ENCODE peak calls at places on chromosomes 6 and 20, in four cellular contexts. One of them, this sample, is unnamed.
A peak's percentile ranks its signal among the peaks of the same experiment; 100 is the strongest.

GRCh38 chr6:83592770-83593394 is 80.5 kb downstream of the PRSS35 start:
- DNase-seq in activated naive CD8-positive, alpha-beta T cell treated with anti-CD3 and anti-CD28 coated beads, Interleukin-2, amount 50 U/mL, for 24 hours: no peak
- DNase-seq in activated T-cell treated with anti-CD3 and anti-CD28 coated beads, Interleukin-2, amount 50 U/mL, for 48 hours: no peak
- DNase-seq in SHP77: peak; percentile 8
- DNase-seq in this sample: no peak

GRCh38 chr20:9903048-9903651 is 64.3 kb upstream of the PAK5 start:
- DNase-seq in SHP77: no peak
- DNase-seq in activated naive CD8-positive, alpha-beta T cell treated with anti-CD3 and anti-CD28 coated beads, Interleukin-2, amount 50 U/mL, for 24 hours: no peak
- DNase-seq in activated T-cell treated with anti-CD3 and anti-CD28 coated beads, Interleukin-2, amount 50 U/mL, for 48 hours: no peak
- DNase-seq in this sample: no peak

GRCh38 chr6:7080311-7080710 is 27.4 kb upstream of the RREB1 start:
- DNase-seq in activated T-cell treated with anti-CD3 and anti-CD28 coated beads, Interleukin-2, amount 50 U/mL, for 48 hours: no peak
- DNase-seq in SHP77: no peak
- DNase-seq in activated naive CD8-positive, alpha-beta T cell treated with anti-CD3 and anti-CD28 coated beads, Interleukin-2, amount 50 U/mL, for 24 hours: no peak
- DNase-seq in this sample: no peak

GRCh38 chr20:5085380-5085779 is 34.4 kb downstream of the PCNA start:
- DNase-seq in activated naive CD8-positive, alpha-beta T cell treated with anti-CD3 and anti-CD28 coated beads, Interleukin-2, amount 50 U/mL, for 24 hours: no peak
- DNase-seq in SHP77: no peak
- DNase-seq in activated T-cell treated with anti-CD3 and anti-CD28 coated beads, Interleukin-2, amount 50 U/mL, for 48 hours: no peak
- DNase-seq in this sample: no peak

GRCh38 chr6:157556671-157557430 is 175.9 kb downstream of the ZDHHC14 start:
- DNase-seq in SHP77: peak; percentile 89
- DNase-seq in activated naive CD8-positive, alpha-beta T cell treated with anti-CD3 and anti-CD28 coated beads, Interleukin-2, amount 50 U/mL, for 24 hours: no peak
- DNase-seq in activated T-cell treated with anti-CD3 and anti-CD28 coated beads, Interleukin-2, amount 50 U/mL, for 48 hours: no peak
- DNase-seq in this sample: no peak

GRCh38 chr20:50794846-50795634 is at the start of gene BCAS4:
- DNase-seq in SHP77: peak; percentile 76
- DNase-seq in activated T-cell treated with anti-CD3 and anti-CD28 coated beads, Interleukin-2, amount 50 U/mL, for 48 hours: peak; percentile 89
- DNase-seq in activated naive CD8-positive, alpha-beta T cell treated with anti-CD3 and anti-CD28 coated beads, Interleukin-2, amount 50 U/mL, for 24 hours: peak; percentile 87
- DNase-seq in this sample: peak; percentile 83

GRCh38 chr6:131946992-131947955 is 3.9 kb downstream of the CCN2 start:
- DNase-seq in activated naive CD8-positive, alpha-beta T cell treated with anti-CD3 and anti-CD28 coated beads, Interleukin-2, amount 50 U/mL, for 24 hours: no peak
- DNase-seq in activated T-cell treated with anti-CD3 and anti-CD28 coated beads, Interleukin-2, amount 50 U/mL, for 48 hours: no peak
- DNase-seq in SHP77: no peak
- DNase-seq in this sample: no peak

GRCh38 chr20:32982617-32983458 is 21.4 kb downstream of the SUN5 start:
- DNase-seq in SHP77: peak; percentile 36
- DNase-seq in activated T-cell treated with anti-CD3 and anti-CD28 coated beads, Interleukin-2, amount 50 U/mL, for 48 hours: no peak
- DNase-seq in activated naive CD8-positive, alpha-beta T cell treated with anti-CD3 and anti-CD28 coated beads, Interleukin-2, amount 50 U/mL, for 24 hours: no peak
- DNase-seq in this sample: no peak

GRCh38 chr20:7113577-7114466 is 346.3 kb downstream of the BMP2 start:
- DNase-seq in activated naive CD8-positive, alpha-beta T cell treated with anti-CD3 and anti-CD28 coated beads, Interleukin-2, amount 50 U/mL, for 24 hours: no peak
- DNase-seq in activated T-cell treated with anti-CD3 and anti-CD28 coated beads, Interleukin-2, amount 50 U/mL, for 48 hours: no peak
- DNase-seq in SHP77: peak; percentile 92
- DNase-seq in this sample: no peak

GRCh38 chr20:43444107-43444506 is 13.6 kb upstream of the SRSF6 start:
- DNase-seq in activated naive CD8-positive, alpha-beta T cell treated with anti-CD3 and anti-CD28 coated beads, Interleukin-2, amount 50 U/mL, for 24 hours: no peak
- DNase-seq in activated T-cell treated with anti-CD3 and anti-CD28 coated beads, Interleukin-2, amount 50 U/mL, for 48 hours: no peak
- DNase-seq in SHP77: no peak
- DNase-seq in this sample: no peak

GRCh38 chr20:4112490-4113420 is 97.4 kb upstream of the RNF24 start:
- DNase-seq in SHP77: no peak
- DNase-seq in activated naive CD8-positive, alpha-beta T cell treated with anti-CD3 and anti-CD28 coated beads, Interleukin-2, amount 50 U/mL, for 24 hours: no peak
- DNase-seq in activated T-cell treated with anti-CD3 and anti-CD28 coated beads, Interleukin-2, amount 50 U/mL, for 48 hours: no peak
- DNase-seq in this sample: no peak

GRCh38 chr6:99446076-99446475 is 21.0 kb upstream of the PNISR start:
- DNase-seq in SHP77: no peak
- DNase-seq in activated T-cell treated with anti-CD3 and anti-CD28 coated beads, Interleukin-2, amount 50 U/mL, for 48 hours: no peak
- DNase-seq in activated naive CD8-positive, alpha-beta T cell treated with anti-CD3 and anti-CD28 coated beads, Interleukin-2, amount 50 U/mL, for 24 hours: no peak
- DNase-seq in this sample: no peak

GRCh38 chr6:122657601-122658000 is 47.4 kb downstream of the PKIB start:
- DNase-seq in activated T-cell treated with anti-CD3 and anti-CD28 coated beads, Interleukin-2, amount 50 U/mL, for 48 hours: no peak
- DNase-seq in SHP77: no peak
- DNase-seq in activated naive CD8-positive, alpha-beta T cell treated with anti-CD3 and anti-CD28 coated beads, Interleukin-2, amount 50 U/mL, for 24 hours: no peak
- DNase-seq in this sample: no peak

GRCh38 chr6:52305385-52305784 is 20.8 kb upstream of the MCM3 start:
- DNase-seq in activated naive CD8-positive, alpha-beta T cell treated with anti-CD3 and anti-CD28 coated beads, Interleukin-2, amount 50 U/mL, for 24 hours: no peak
- DNase-seq in activated T-cell treated with anti-CD3 and anti-CD28 coated beads, Interleukin-2, amount 50 U/mL, for 48 hours: no peak
- DNase-seq in SHP77: no peak
- DNase-seq in this sample: no peak

GRCh38 chr20:52493177-52493711 is 301.7 kb upstream of the ZFP64 start:
- DNase-seq in SHP77: peak; percentile 84
- DNase-seq in activated T-cell treated with anti-CD3 and anti-CD28 coated beads, Interleukin-2, amount 50 U/mL, for 48 hours: no peak
- DNase-seq in activated naive CD8-positive, alpha-beta T cell treated with anti-CD3 and anti-CD28 coated beads, Interleukin-2, amount 50 U/mL, for 24 hours: no peak
- DNase-seq in this sample: no peak

GRCh38 chr20:37914672-37915433 is 11.9 kb downstream of the VSTM2L start:
- DNase-seq in activated naive CD8-positive, alpha-beta T cell treated with anti-CD3 and anti-CD28 coated beads, Interleukin-2, amount 50 U/mL, for 24 hours: peak; percentile 22
- DNase-seq in activated T-cell treated with anti-CD3 and anti-CD28 coated beads, Interleukin-2, amount 50 U/mL, for 48 hours: peak; percentile 28
- DNase-seq in SHP77: no peak
- DNase-seq in this sample: no peak

GRCh38 chr6:31057426-31058003 is 47.2 kb downstream of the MUC22 start:
- DNase-seq in SHP77: no peak
- DNase-seq in activated naive CD8-positive, alpha-beta T cell treated with anti-CD3 and anti-CD28 coated beads, Interleukin-2, amount 50 U/mL, for 24 hours: no peak
- DNase-seq in activated T-cell treated with anti-CD3 and anti-CD28 coated beads, Interleukin-2, amount 50 U/mL, for 48 hours: no peak
- DNase-seq in this sample: no peak

GRCh38 chr6:89297695-89298351 is 17.3 kb downstream of the GABRR2 start:
- DNase-seq in SHP77: peak; percentile 85
- DNase-seq in activated naive CD8-positive, alpha-beta T cell treated with anti-CD3 and anti-CD28 coated beads, Interleukin-2, amount 50 U/mL, for 24 hours: peak; percentile 62
- DNase-seq in activated T-cell treated with anti-CD3 and anti-CD28 coated beads, Interleukin-2, amount 50 U/mL, for 48 hours: peak; percentile 77
- DNase-seq in this sample: no peak

GRCh38 chr6:26175428-26176181 is 88.4 kb downstream of the HFE start:
- DNase-seq in activated T-cell treated with anti-CD3 and anti-CD28 coated beads, Interleukin-2, amount 50 U/mL, for 48 hours: peak; percentile 53
- DNase-seq in SHP77: peak; percentile 63
- DNase-seq in activated naive CD8-positive, alpha-beta T cell treated with anti-CD3 and anti-CD28 coated beads, Interleukin-2, amount 50 U/mL, for 24 hours: peak; percentile 41
- DNase-seq in this sample: no peak

GRCh38 chr6:136148051-136148450 is 102.1 kb downstream of the MTFR2 start:
- DNase-seq in activated T-cell treated with anti-CD3 and anti-CD28 coated beads, Interleukin-2, amount 50 U/mL, for 48 hours: no peak
- DNase-seq in SHP77: no peak
- DNase-seq in activated naive CD8-positive, alpha-beta T cell treated with anti-CD3 and anti-CD28 coated beads, Interleukin-2, amount 50 U/mL, for 24 hours: no peak
- DNase-seq in this sample: no peak